ENCODE peak calls at places on chromosomes 2 and 18, in four cellular contexts. Q is brain microvascular endothelial cell, J is IMR-90, L is epithelial cell of proximal tubule. W is an unnamed sample.

GRCh38 chr2:157056200-157056676 is 201.3 kb upstream of the GALNT5 start:
- DNase-seq in Q (peak; percentile 64), J (peak; percentile 75), L (no peak), W (no peak)

GRCh38 chr2:120863173-120863545 is 127.5 kb downstream of the GLI2 start:
- DNase-seq in Q (no peak), J (no peak), L (no peak), W (no peak)

GRCh38 chr18:44819944-44820510 is 139.3 kb downstream of the SETBP1 start:
- DNase-seq in Q (no peak), J (no peak), L (no peak), W (no peak)

GRCh38 chr2:44549099-44549471 is 187.3 kb downstream of the CAMKMT start:
- DNase-seq in Q (peak; percentile 90), J (peak; percentile 78), L (no peak), W (no peak)

GRCh38 chr18:48085781-48086487 is 155.5 kb upstream of the SMAD2 start:
- DNase-seq in Q (no peak), J (no peak), L (no peak), W (no peak)

GRCh38 chr2:67616749-67617148 is 219.6 kb downstream of the ETAA1 start:
- DNase-seq in Q (peak; percentile 13), J (peak; percentile 96), L (no peak), W (no peak)

GRCh38 chr2:932320-933221 is 18.1 kb upstream of the SNTG2 start:
- DNase-seq in Q (no peak), J (no peak), L (no peak), W (peak; percentile 55)

GRCh38 chr18:6960656-6961055 is 156.9 kb downstream of the LAMA1 start:
- DNase-seq in Q (peak; percentile 82), J (peak; percentile 65), L (peak; percentile 18), W (no peak)

GRCh38 chr2:2896011-2896410 is 481.6 kb downstream of the EIPR1 start:
- DNase-seq in Q (no peak), J (no peak), L (no peak), W (no peak)

GRCh38 chr2:138424436-138425140 is 77.0 kb upstream of the SPOPL start:
- DNase-seq in Q (no peak), J (no peak), L (no peak), W (no peak)

GRCh38 chr2:138421315-138421970 is 80.1 kb upstream of the SPOPL start:
- DNase-seq in Q (no peak), J (peak; percentile 13), L (peak; percentile 70), W (no peak)

GRCh38 chr2:138423745-138424144 is 77.8 kb upstream of the SPOPL start:
- DNase-seq in Q (no peak), J (no peak), L (no peak), W (no peak)

GRCh38 chr2:138423198-138423597 is 78.4 kb upstream of the SPOPL start:
- DNase-seq in Q (no peak), J (no peak), L (no peak), W (no peak)

DNA sequence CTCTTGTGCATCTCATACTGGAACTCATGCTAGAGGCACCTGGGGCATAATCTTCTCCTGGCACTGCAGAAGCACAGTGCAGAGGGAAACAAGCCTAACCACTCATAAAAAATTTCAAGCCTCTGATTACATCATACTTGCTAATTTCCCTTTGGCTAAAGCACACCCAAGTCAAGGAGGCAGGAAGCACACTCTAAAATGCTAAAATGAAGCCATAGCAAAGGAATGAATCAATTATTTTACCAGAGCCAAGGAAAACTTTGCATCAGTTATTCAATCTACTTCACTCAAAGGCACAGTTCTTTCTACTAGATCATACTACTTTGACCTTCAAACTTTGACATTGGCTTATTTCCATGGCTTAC is 79.6 kb upstream of the SPOPL start:
- DNase-seq in Q (peak; percentile 53), J (peak; percentile 76), L (peak; percentile 78), W (no peak)
- H3K4me3 ChIP-seq in Q (no peak overlapping the region), J (no peak overlapping the region), L (no peak overlapping the region), W (no peak overlapping the region)

DNA sequence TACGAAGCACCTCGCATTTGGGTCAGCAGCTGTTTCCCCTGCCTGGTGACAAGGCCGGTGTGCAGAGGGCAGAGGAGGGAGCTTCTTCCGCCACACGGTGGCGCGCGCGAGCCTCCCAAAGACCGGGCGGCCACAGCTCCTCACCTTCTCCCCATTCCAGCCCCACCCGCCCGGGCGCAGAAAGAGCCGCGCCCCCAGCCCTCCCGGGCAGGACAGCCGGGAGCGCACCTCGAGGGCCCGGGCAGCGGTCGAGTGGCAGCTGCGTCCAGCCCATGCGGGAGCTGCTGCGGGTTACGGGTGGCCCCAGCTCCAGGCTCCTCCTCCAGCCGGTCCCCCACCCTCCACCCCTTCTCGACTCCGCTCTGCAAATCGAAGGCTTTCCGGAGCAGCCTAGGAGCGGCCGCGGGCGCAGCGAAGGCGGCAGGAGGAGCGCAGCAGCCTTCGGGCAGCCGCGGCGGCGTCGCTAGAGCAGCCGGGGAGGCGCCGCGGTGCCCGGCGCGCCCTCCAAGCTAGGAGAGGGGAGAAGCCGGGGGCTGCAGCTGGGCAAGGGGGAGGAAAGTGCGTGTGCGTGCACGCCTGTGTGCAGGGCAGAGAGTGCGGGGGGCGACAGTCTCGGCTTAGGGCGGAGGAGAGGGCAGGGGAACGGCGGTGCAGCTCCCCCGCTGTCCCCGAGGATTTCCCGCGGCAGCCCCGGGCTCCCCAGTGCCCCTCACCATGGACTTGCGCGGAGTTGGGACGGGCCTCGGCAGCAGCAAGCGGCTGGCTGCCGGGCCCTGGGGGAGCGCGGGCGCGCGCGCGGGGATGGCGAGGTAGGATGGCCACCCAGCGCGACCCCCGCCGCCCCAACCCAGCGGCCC is at the start of gene CCDC85A:
- DNase-seq in Q (peak; percentile 65), J (peak; percentile 55), L (no peak), W (peak; percentile 91)
- H3K4me3 ChIP-seq in Q (peak within 1 kb of the TSS; percentile 54), J (peak within 1 kb of the TSS; percentile 49), L (peak within 1 kb of the TSS; percentile 54), W (peak within 1 kb of the TSS; percentile 48)

GRCh38 chr2:230447036-230447435 is 31.0 kb downstream of the SP100 start:
- DNase-seq in Q (no peak), J (no peak), L (no peak), W (no peak)
- H3K4me3 ChIP-seq in Q (no peak overlapping the region), J (no peak overlapping the region), L (no peak overlapping the region), W (no peak overlapping the region)

GRCh38 chr2:23953625-23954024 is 13.4 kb downstream of the UBXN2A start:
- DNase-seq in Q (no peak), J (no peak), L (no peak), W (no peak)

GRCh38 chr2:23954325-23955014 is 14.2 kb downstream of the UBXN2A start:
- DNase-seq in Q (no peak), J (no peak), L (no peak), W (no peak)
- H3K4me3 ChIP-seq in Q (no peak overlapping the region), J (no peak overlapping the region), L (no peak overlapping the region), W (no peak overlapping the region)

GRCh38 chr2:11830708-11831301 is 84.4 kb downstream of the LPIN1 start:
- DNase-seq in Q (no peak), J (no peak), L (no peak), W (no peak)
- H3K4me3 ChIP-seq in Q (peak overlapping the region; percentile 10), J (peak overlapping the region; percentile 25), L (peak overlapping the region; percentile 37), W (no peak overlapping the region)

GRCh38 chr2:205763708-205764501 is 81.6 kb downstream of the NRP2 start:
- DNase-seq in Q (peak; percentile 94), J (peak; percentile 63), L (no peak), W (no peak)
- H3K4me3 ChIP-seq in Q (peak overlapping the region; percentile 5), J (no peak overlapping the region), L (no peak overlapping the region), W (no peak overlapping the region)

DNA sequence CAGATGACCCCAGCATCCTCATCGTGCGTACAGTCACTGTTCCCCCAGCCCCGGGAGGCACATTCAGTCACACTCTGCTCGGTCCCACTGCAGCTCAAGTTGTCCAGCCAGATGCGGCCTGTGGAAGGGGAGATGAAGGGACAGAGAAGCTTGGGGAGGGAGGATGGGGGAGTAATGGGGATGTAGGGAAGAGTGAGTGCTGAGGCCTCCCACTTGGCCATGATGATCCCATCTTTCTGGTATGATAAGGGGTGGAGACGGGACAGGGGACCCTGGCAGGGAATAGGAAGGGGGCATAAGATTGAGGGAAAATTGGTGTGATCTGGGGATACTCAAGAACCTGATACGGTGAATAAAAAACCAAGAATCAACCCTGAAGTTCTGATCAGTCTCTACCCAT is 3.5 kb downstream of the LOXL3 start:
- DNase-seq in Q (no peak), J (no peak), L (no peak), W (no peak)
- H3K4me3 ChIP-seq in Q (no peak overlapping the region), J (no peak overlapping the region), L (no peak overlapping the region), W (peak overlapping the region; percentile 80)

DNA sequence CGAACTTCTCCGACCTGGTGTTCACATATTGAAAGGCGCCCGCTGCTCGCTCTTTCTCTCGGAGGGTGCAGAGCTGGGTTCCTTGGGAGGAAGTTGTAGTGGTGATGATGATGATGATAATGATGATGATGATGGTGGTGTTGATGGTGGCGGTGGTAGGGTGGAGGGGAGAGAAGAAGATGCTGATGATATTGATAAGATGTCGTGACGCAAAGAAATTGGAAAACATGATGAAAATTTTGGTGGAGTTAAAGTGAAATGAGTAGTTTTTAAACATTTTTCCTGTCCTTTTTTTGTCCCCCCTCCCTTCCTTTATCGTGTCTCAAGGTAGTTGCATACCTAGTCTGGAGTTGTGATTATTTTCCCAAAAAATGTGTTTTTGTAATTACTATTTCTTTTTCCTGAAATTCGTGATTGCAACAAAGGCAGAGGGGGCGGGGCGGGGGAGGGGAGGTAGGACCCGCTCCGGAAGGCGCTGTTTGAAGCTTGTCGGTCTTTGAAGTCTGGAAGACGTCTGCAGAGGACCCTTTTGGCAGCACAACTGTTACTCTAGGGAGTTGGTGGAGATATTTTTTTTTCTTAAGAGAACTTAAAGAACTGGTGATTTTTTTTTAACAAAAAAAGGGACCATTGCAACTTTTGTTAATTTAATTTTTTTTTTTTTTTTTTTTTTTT is 2.0 kb downstream of the SOX11 start:
- DNase-seq in Q (no peak), J (peak; percentile 25), L (no peak), W (peak; percentile 42)
- H3K4me3 ChIP-seq in Q (peak overlapping the region; percentile 84), J (peak overlapping the region; percentile 74), L (no peak overlapping the region), W (peak overlapping the region; percentile 63)

DNA sequence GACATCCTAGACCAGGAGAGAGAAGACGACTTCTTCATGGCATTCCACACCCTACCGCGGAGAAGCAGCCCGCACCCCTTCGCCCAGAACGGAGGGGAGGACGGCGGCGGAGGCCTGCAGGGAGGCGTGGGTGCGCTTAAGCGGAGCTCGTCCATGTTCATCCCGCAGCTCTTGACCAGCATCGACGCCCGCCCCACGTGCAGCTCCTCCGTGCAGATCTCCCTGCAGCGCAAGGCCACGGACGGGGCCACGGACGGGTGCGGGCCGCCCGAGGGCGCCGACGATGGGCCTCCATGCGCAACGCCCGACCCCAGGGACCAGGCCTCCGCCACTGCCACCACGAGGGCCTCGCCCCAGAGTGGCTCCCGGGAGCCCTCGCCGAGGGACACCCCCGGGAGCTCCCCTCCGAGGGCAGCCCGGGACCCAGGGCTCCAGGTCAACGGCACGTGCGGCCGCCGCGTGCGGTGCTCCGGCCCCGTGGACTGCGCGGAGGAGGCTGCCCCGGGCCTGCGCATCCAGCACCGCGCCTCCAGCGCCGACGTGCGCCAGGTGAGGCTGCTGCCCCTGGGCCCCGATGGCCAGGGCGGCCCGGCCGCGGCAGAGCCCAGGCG is 211.8 kb downstream of the NEDD4L start:
- DNase-seq in Q (no peak), J (no peak), L (no peak), W (no peak)
- H3K4me3 ChIP-seq in Q (no peak overlapping the region), J (no peak overlapping the region), L (no peak overlapping the region), W (no peak overlapping the region)

W was measured in WERI-Rb-1.